ENCODE peak calls at places on chromosomes 1 and 21, in five cellular contexts. E is K562, A is H1, H is GM12878, G is HepG2. N is an unnamed sample.

GRCh38 chr1:223704921-223705878 is 7.1 kb upstream of the CAPN2 start:
- DNase-seq in E (no peak), H (no peak), G (no peak), A (no peak), N (no peak)

GRCh38 chr1:241640867-241641542 is 836 bp upstream of the CHML start:
- DNase-seq in G (peak), H (no peak), E (peak), A (no peak), N (no peak)

GRCh38 chr1:228993106-228993505 is 257.8 kb downstream of the RHOU start:
- DNase-seq in E (no peak), H (no peak), G (no peak), A (no peak), N (no peak)

GRCh38 chr1:115432061-115432460 is 94.0 kb upstream of the NGF start:
- DNase-seq in G (no peak), H (no peak), A (no peak), E (no peak), N (no peak)

GRCh38 chr1:100718581-100718980 is 961 bp upstream of the VCAM1 start:
- DNase-seq in H (no peak), G (no peak), A (no peak), E (no peak), N (no peak)

GRCh38 chr1:8174807-8175206 is 143.1 kb upstream of the SLC45A1 start:
- DNase-seq in A (no peak), E (no peak), G (no peak), H (no peak), N (no peak)

GRCh38 chr21:42234464-42235241 is 15.7 kb downstream of the ABCG1 start:
- DNase-seq in H (no peak), A (no peak), E (peak), G (peak), N (peak)

GRCh38 chr1:107748529-107748928 is 216.5 kb downstream of the VAV3 start:
- DNase-seq in G (peak), E (peak), H (no peak), A (no peak), N (peak)

GRCh38 chr1:152654110-152654509 is 9.1 kb upstream of the LCE2D start:
- DNase-seq in A (no peak), E (peak), H (no peak), G (peak), N (peak)

GRCh38 chr1:22105611-22106207 is 37.2 kb downstream of the WNT4 start:
- DNase-seq in A (no peak), G (peak), H (no peak), E (peak), N (peak)

GRCh38 chr1:97913506-97913905 is 7.3 kb downstream of the DPYD start:
- DNase-seq in H (no peak), E (no peak), G (no peak), A (no peak), N (no peak)

GRCh38 chr1:185317886-185318310 is 855 bp upstream of the IVNS1ABP start:
- DNase-seq in E (peak), H (peak), A (no peak), G (no peak), N (peak)

GRCh38 chr1:225464851-225465792 is 37.3 kb upstream of the LBR start:
- DNase-seq in A (no peak), G (no peak), H (no peak), E (no peak), N (peak)

GRCh38 chr1:54327386-54328116 is 78.6 kb downstream of the SSBP3 start:
- DNase-seq in G (no peak), A (no peak), H (no peak), E (peak), N (no peak)

GRCh38 chr1:203083463-203083921 is 2.3 kb downstream of the MYOG start:
- DNase-seq in G (no peak), H (no peak), E (peak), A (no peak), N (no peak)

GRCh38 chr1:117137281-117137680 is 15.7 kb upstream of the TRIM45 start:
- DNase-seq in A (no peak), H (no peak), G (no peak), E (no peak), N (no peak)

GRCh38 chr1:157359309-157360020 is 192.8 kb downstream of the FCRL5 start:
- DNase-seq in E (no peak), G (no peak), H (no peak), A (no peak), N (no peak)

GRCh38 chr1:47401761-47402160 is 14.3 kb upstream of the FOXE3 start:
- DNase-seq in G (no peak), A (no peak), H (no peak), E (no peak), N (no peak)

GRCh38 chr1:178134061-178134460 is 40.2 kb downstream of the RASAL2 start:
- DNase-seq in H (no peak), G (no peak), E (no peak), A (no peak), N (no peak)

GRCh38 chr1:35603941-35604340 is 30.8 kb downstream of the TFAP2E start:
- DNase-seq in A (no peak), H (no peak), E (no peak), G (no peak), N (no peak)

GRCh38 chr21:29382029-29382654 is 83.4 kb downstream of the BACH1 start:
- DNase-seq in H (no peak), E (no peak), G (peak), A (no peak), N (no peak)

GRCh38 chr1:154812911-154813816 is 56.9 kb downstream of the KCNN3 start:
- DNase-seq in A (no peak), E (no peak), G (no peak), H (no peak), N (peak)

GRCh38 chr21:44375281-44375651 is 21.8 kb downstream of the TRPM2 start:
- DNase-seq in H (no peak), G (no peak), A (no peak), E (no peak), N (no peak)

GRCh38 chr1:111733183-111733995 is 5.8 kb downstream of the INKA2 start:
- DNase-seq in G (peak), A (no peak), E (peak), H (no peak), N (no peak)

GRCh38 chr21:44657635-44658183 is at the start of gene KRTAP12-3:
- DNase-seq in E (no peak), A (no peak), G (no peak), H (no peak), N (no peak)

GRCh38 chr1:17212487-17213121 is 7.7 kb downstream of the PADI1 start:
- DNase-seq in A (no peak), H (no peak), G (no peak), E (no peak), N (peak)

GRCh38 chr1:29956343-29957030 is 720.2 kb downstream of the PTPRU start:
- DNase-seq in G (no peak), H (no peak), E (no peak), A (no peak), N (no peak)

GRCh38 chr1:202056644-202057334 is 46.4 kb downstream of the ELF3 start:
- DNase-seq in H (no peak), E (no peak), G (peak), A (no peak), N (no peak)

GRCh38 chr1:19067187-19067911 is 110.9 kb upstream of the IFFO2 start:
- DNase-seq in G (peak), A (no peak), H (no peak), E (no peak), N (no peak)

GRCh38 chr1:19066248-19066873 is 109.9 kb upstream of the IFFO2 start:
- DNase-seq in G (no peak), H (no peak), A (no peak), E (no peak), N (no peak)

GRCh38 chr1:19064906-19065450 is 108.5 kb upstream of the IFFO2 start:
- DNase-seq in E (no peak), G (no peak), H (no peak), A (no peak), N (no peak)

GRCh38 chr1:19066874-19067186 is 110.4 kb upstream of the IFFO2 start:
- DNase-seq in A (no peak), G (no peak), E (no peak), H (no peak), N (peak)

DNA sequence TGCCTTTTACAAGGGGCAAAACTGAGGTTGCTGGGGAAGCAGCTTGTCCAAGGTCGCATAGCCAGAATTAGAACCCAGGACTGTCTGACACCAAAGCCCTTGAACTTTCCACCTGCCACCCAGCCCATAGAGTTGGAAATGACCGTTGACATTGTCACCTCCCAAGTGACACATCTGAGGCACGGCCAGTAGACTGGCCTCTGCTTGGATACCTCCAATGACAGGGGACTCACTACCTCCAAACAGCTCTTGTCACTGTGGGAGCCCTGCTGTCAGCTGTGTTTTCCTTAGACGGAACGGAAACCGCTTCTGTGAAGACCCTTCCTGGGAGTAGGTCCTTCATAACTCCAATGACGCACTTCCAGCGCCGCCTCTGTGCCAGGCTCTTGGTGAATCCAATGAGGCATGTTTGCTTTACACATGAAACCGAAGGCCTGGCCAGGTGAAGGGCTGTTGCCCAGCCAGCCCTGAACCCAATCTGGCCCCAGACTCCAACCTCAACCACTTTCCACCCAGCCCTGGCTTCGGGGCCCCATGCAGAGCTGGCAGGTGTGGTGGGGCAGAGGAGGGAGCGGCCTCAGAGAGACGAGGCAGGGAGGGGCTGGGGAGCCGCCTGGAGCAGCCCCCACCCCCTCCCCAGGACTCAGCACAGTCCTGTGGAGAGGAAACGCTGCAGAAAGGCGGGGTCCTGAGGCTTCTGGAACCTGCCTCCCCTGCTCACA is 109.2 kb upstream of the IFFO2 start:
- DNase-seq in A (no peak), E (no peak), H (no peak), G (no peak), N (no peak)
- H3K4me3 ChIP-seq in A (no peak), E (no peak), H (no peak), G (no peak), N (no peak)

GRCh38 chr1:58874757-58875755 is 91.2 kb upstream of the JUN start:
- DNase-seq in E (no peak), H (no peak), G (peak), A (peak), N (peak)
- TF ChIP-seq CREB1 in E (no peak), H (no peak), G (no peak), A (no peak), N (no peak)

DNA sequence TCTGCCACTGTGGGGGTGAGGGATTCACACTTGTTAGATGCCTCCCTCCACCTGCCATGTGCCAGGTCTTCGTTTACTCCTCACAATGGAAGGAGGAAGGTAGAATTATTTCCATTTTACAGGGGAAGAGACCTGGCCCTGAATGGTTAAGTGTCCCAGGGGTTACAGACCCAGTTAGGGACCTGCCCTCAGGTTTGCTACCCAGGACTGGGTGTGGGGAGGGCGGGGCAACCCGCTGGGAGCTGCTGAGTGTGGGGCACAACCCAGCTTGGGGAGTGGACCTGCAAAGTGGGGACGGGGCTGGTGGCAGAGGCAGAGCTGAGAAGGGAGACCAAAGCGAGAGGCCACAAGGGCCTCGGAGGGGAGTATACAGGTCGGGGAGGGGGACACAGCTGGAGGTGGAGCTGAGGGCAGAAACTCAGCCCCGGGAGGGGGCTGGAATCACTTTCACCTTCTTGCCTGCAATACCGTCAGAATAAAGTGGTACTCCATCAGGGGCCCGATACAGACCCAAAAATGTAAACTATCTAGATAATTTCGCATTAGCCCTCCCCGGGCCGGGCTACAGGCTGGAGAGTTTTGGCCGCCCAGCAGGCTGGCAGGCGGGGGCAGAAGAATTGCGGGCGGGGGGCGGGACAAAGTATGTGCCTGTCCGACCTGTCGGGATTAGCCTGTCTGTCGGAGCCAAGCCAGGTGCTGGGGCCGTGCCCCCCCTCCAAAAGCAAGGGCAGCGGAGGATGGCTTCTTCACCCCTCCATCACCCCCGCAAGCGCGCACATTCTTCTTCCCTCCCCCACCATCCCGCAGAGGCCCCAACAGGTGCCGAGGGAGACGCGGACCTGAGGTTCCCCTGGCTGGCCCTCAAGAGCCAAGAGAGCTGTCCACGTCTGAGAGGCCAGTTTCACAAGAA is 1.4 kb downstream of the RSPO1 start:
- DNase-seq in E (no peak), G (no peak), H (no peak), A (no peak), N (peak)
- TF ChIP-seq EZH2 in E (no peak), G (no peak), H (no peak), A (no peak), N (peak)

GRCh38 chr21:46668381-46668780 is 32.9 kb downstream of the PRMT2 start:
- DNase-seq in G (no peak), A (no peak), E (no peak), H (no peak), N (no peak)
- H3K4me3 ChIP-seq in G (peak), A (peak), E (no peak), H (no peak), N (peak)